ENCODE peak calls at places on chromosome 10, in ten cellular contexts. T, S, Q, V, C, L, K, Z, W and X are unnamed samples.

GRCh38 chr10:84084342-84084741 is 55.0 kb upstream of the GHITM start:
- DNase-seq in T (no peak), S (no peak), Q (no peak), V (no peak), C (no peak), L (no peak), K (no peak), Z (no peak), W (no peak), X (no peak)

GRCh38 chr10:17878896-17879295 is 69.7 kb downstream of the MRC1 start:
- DNase-seq in T (no peak), S (no peak), Q (no peak), V (no peak), C (no peak), L (no peak), K (no peak), Z (no peak), W (no peak), X (no peak)

GRCh38 chr10:61766927-61767326 is 104.2 kb downstream of the CABCOCO1 start:
- DNase-seq in T (no peak), S (no peak), Q (no peak), V (no peak), C (no peak), L (no peak), K (no peak), Z (no peak), W (no peak), X (no peak)

GRCh38 chr10:22420787-22421517 is 75.7 kb downstream of the SPAG6 start:
- DNase-seq in T (no peak), S (no peak), Q (no peak), V (no peak), C (no peak), L (no peak), K (no peak), Z (no peak), W (no peak), X (no peak)

GRCh38 chr10:17249820-17250219 is 21.8 kb downstream of the VIM start:
- DNase-seq in T (no peak), S (no peak), Q (no peak), V (no peak), C (no peak), L (no peak), K (no peak), Z (no peak), W (no peak), X (no peak)

GRCh38 chr10:77532068-77532467 is 105.5 kb downstream of the KCNMA1 start:
- DNase-seq in T (no peak), S (no peak), Q (no peak), V (no peak), C (peak), L (no peak), K (no peak), Z (no peak), W (no peak), X (no peak)

GRCh38 chr10:15558136-15558535 is 161.6 kb downstream of the ITGA8 start:
- DNase-seq in T (no peak), S (no peak), Q (no peak), V (no peak), C (no peak), L (no peak), K (no peak), Z (no peak), W (no peak), X (no peak)

GRCh38 chr10:123139521-123140163 is 3.9 kb downstream of the HMX3 start:
- DNase-seq in T (no peak), S (no peak), Q (peak), V (peak), C (no peak), L (peak), K (peak), Z (no peak), W (no peak), X (no peak)

GRCh38 chr10:7523656-7524055 is 112.8 kb upstream of the SFMBT2 start:
- DNase-seq in T (no peak), S (no peak), Q (no peak), V (no peak), C (no peak), L (no peak), K (no peak), Z (no peak), W (no peak), X (no peak)

GRCh38 chr10:49365275-49365674 is 30.6 kb downstream of the DRGX start:
- DNase-seq in T (no peak), S (no peak), Q (no peak), V (no peak), C (no peak), L (no peak), K (no peak), Z (peak), W (no peak), X (no peak)

GRCh38 chr10:48215148-48215982 is 59.1 kb downstream of the FRMPD2 start:
- DNase-seq in T (no peak), S (no peak), Q (peak), V (peak), C (peak), L (peak), K (peak), Z (no peak), W (no peak), X (peak)

GRCh38 chr10:77836299-77836820 is 90.2 kb downstream of the DLG5 start:
- DNase-seq in T (no peak), S (peak), Q (peak), V (peak), C (no peak), L (peak), K (no peak), Z (peak), W (no peak), X (peak)

GRCh38 chr10:120578123-120578522 is 121.1 kb downstream of the PLPP4 start:
- DNase-seq in T (no peak), S (no peak), Q (no peak), V (no peak), C (no peak), L (no peak), K (no peak), Z (no peak), W (no peak), X (no peak)

GRCh38 chr10:18214692-18215563 is 74.7 kb downstream of the CACNB2 start:
- DNase-seq in T (peak), S (no peak), Q (no peak), V (peak), C (peak), L (no peak), K (peak), Z (peak), W (peak), X (peak)

GRCh38 chr10:73408978-73409521 is 4.8 kb downstream of the ANXA7 start:
- DNase-seq in T (no peak), S (no peak), Q (no peak), V (no peak), C (no peak), L (no peak), K (no peak), Z (no peak), W (no peak), X (no peak)

GRCh38 chr10:43822509-43823236 is 174.0 kb upstream of the ZNF32 start:
- DNase-seq in T (peak), S (no peak), Q (no peak), V (no peak), C (no peak), L (no peak), K (no peak), Z (no peak), W (no peak), X (no peak)

GRCh38 chr10:24544776-24545175 is 178.9 kb downstream of the ARHGAP21 start:
- DNase-seq in T (no peak), S (no peak), Q (peak), V (no peak), C (no peak), L (no peak), K (no peak), Z (no peak), W (no peak), X (no peak)

GRCh38 chr10:34480345-34480744 is 334.8 kb downstream of the PARD3 start:
- DNase-seq in T (no peak), S (no peak), Q (no peak), V (peak), C (no peak), L (no peak), K (no peak), Z (no peak), W (no peak), X (no peak)

GRCh38 chr10:119750391-119751230 is 24.8 kb downstream of the INPP5F start:
- DNase-seq in T (peak), S (no peak), Q (peak), V (peak), C (peak), L (peak), K (peak), Z (peak), W (peak), X (peak)

GRCh38 chr10:34739915-34740314 is 75.2 kb downstream of the PARD3 start:
- DNase-seq in T (peak), S (no peak), Q (peak), V (peak), C (peak), L (no peak), K (no peak), Z (no peak), W (peak), X (peak)

GRCh38 chr10:33460461-33461294 is 126.2 kb upstream of the NRP1 start:
- DNase-seq in T (peak), S (no peak), Q (peak), V (no peak), C (no peak), L (no peak), K (no peak), Z (peak), W (peak), X (no peak)

GRCh38 chr10:71916827-71917226 is 47.4 kb upstream of the CHST3 start:
- DNase-seq in T (no peak), S (no peak), Q (no peak), V (no peak), C (no peak), L (no peak), K (no peak), Z (no peak), W (no peak), X (no peak)

GRCh38 chr10:114151486-114151885 is 22.5 kb downstream of the CCDC186 start:
- DNase-seq in T (no peak), S (no peak), Q (no peak), V (no peak), C (peak), L (no peak), K (peak), Z (no peak), W (no peak), X (no peak)

GRCh38 chr10:91683976-91684375 is 51.1 kb upstream of the PPP1R3C start:
- DNase-seq in T (no peak), S (no peak), Q (no peak), V (no peak), C (peak), L (no peak), K (peak), Z (no peak), W (no peak), X (no peak)

GRCh38 chr10:108465871-108466641 is 1301.5 kb upstream of the SORCS1 start:
- DNase-seq in T (no peak), S (peak), Q (peak), V (peak), C (no peak), L (peak), K (no peak), Z (peak), W (no peak), X (peak)

GRCh38 chr10:96133135-96133534 is 3.0 kb downstream of the ZNF518A start:
- DNase-seq in T (no peak), S (no peak), Q (no peak), V (no peak), C (peak), L (no peak), K (no peak), Z (no peak), W (no peak), X (no peak)

GRCh38 chr10:46539596-46540411 is 16.7 kb downstream of the GPRIN2 start:
- DNase-seq in T (peak), S (no peak), Q (peak), V (peak), C (no peak), L (peak), K (peak), Z (no peak), W (no peak), X (no peak)

GRCh38 chr10:120511165-120511564 is 54.1 kb downstream of the PLPP4 start:
- DNase-seq in T (no peak), S (no peak), Q (no peak), V (no peak), C (no peak), L (no peak), K (no peak), Z (no peak), W (no peak), X (no peak)

DNA sequence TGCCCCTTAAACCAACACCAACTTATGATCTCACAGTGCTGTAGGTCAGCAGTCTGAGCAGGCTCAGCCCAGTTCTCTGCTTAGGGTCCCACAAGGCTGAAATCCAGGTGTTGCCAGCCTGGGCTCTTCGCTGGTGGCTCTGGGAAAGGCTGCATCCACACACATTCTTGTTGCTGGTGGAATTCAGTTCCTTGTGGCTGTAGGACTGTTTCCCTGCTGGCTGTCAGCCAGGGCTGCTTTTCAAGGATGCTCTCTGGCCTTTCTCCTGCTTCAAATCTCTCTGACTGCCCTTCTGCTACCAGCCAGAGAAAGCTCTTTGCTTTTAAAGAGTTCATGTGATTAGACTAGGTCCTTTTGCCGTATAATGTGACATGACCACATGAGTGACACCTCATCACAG is 15.3 kb downstream of the POLL start:
- DNase-seq in T (no peak), S (no peak), Q (no peak), V (no peak), C (no peak), L (no peak), K (no peak), Z (no peak), W (no peak), X (no peak)
- TF ChIP-seq POLR2A in T (no peak), S (no peak), Q (no peak), V (no peak), C (no peak), L (no peak), K (no peak), Z (no peak), W (no peak), X (no peak)

GRCh38 chr10:13099144-13099665 is 758 bp upstream of the OPTN start:
- DNase-seq in T (peak), S (peak), Q (no peak), V (peak), C (peak), L (peak), K (peak), Z (peak), W (peak), X (peak)

GRCh38 chr10:13103554-13103953 is 3.6 kb downstream of the OPTN start:
- DNase-seq in T (no peak), S (no peak), Q (no peak), V (no peak), C (no peak), L (no peak), K (no peak), Z (no peak), W (no peak), X (no peak)

GRCh38 chr10:13102002-13102794 is 2.2 kb downstream of the OPTN start:
- DNase-seq in T (no peak), S (no peak), Q (no peak), V (no peak), C (no peak), L (peak), K (no peak), Z (no peak), W (no peak), X (peak)

GRCh38 chr10:13100349-13101294 is 659 bp downstream of the OPTN start:
- DNase-seq in T (peak), S (peak), Q (peak), V (peak), C (peak), L (peak), K (peak), Z (peak), W (peak), X (peak)

GRCh38 chr10:13099666-13100348 is at the start of gene OPTN:
- DNase-seq in T (peak), S (peak), Q (peak), V (peak), C (peak), L (peak), K (peak), Z (peak), W (peak), X (peak)
- TF ChIP-seq POLR2A in T (peak), S (peak), Q (no peak), V (peak), C (peak), L (peak), K (peak), Z (no peak), W (peak), X (peak)

DNA sequence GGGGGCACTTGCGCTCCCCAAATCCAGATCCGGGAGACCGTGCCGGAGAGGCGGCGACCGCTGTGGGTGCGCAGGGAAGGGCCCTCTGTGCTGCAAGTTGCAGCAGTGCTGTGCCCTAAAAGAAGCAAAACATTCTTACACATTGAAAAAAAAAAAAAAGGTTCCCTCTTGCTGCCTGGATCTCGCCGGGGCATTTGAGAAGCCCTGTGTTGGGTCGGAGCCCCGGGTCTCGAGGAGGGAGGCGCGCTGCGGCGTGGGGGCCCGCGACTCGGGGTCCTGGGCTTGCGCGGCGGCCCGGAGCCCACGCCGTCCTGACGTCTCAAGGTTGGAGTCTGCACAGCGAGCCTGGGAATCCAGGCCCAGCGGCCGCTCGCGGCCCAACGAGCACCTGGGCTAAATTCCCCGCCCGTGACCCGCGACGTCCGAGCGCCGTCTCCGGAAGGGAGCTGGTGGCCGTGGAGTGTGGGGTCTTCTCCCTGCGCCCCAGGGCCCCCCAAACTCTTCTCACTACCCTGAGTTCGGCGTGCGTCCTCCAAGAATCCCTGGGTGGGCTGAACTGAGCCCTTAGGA is 1.3 kb upstream of the CTBP2 start:
- DNase-seq in T (no peak), S (no peak), Q (peak), V (no peak), C (no peak), L (peak), K (no peak), Z (no peak), W (no peak), X (no peak)
- TF ChIP-seq POLR2A in T (no peak), S (no peak), Q (no peak), V (peak), C (peak), L (no peak), K (peak), Z (no peak), W (no peak), X (no peak)

GRCh38 chr10:70131560-70131937 is 1.1 kb downstream of the AIFM2 start:
- DNase-seq in T (no peak), S (no peak), Q (no peak), V (no peak), C (no peak), L (no peak), K (no peak), Z (no peak), W (no peak), X (no peak)

GRCh38 chr10:70130878-70131559 is 1.6 kb downstream of the AIFM2 start:
- DNase-seq in T (no peak), S (no peak), Q (no peak), V (no peak), C (no peak), L (no peak), K (no peak), Z (no peak), W (no peak), X (peak)

GRCh38 chr10:70135684-70136083 is 3.1 kb upstream of the AIFM2 start:
- DNase-seq in T (no peak), S (no peak), Q (peak), V (no peak), C (no peak), L (no peak), K (no peak), Z (no peak), W (no peak), X (no peak)

GRCh38 chr10:70135046-70135445 is 2.4 kb upstream of the AIFM2 start:
- DNase-seq in T (no peak), S (no peak), Q (peak), V (no peak), C (no peak), L (no peak), K (no peak), Z (no peak), W (no peak), X (peak)

DNA sequence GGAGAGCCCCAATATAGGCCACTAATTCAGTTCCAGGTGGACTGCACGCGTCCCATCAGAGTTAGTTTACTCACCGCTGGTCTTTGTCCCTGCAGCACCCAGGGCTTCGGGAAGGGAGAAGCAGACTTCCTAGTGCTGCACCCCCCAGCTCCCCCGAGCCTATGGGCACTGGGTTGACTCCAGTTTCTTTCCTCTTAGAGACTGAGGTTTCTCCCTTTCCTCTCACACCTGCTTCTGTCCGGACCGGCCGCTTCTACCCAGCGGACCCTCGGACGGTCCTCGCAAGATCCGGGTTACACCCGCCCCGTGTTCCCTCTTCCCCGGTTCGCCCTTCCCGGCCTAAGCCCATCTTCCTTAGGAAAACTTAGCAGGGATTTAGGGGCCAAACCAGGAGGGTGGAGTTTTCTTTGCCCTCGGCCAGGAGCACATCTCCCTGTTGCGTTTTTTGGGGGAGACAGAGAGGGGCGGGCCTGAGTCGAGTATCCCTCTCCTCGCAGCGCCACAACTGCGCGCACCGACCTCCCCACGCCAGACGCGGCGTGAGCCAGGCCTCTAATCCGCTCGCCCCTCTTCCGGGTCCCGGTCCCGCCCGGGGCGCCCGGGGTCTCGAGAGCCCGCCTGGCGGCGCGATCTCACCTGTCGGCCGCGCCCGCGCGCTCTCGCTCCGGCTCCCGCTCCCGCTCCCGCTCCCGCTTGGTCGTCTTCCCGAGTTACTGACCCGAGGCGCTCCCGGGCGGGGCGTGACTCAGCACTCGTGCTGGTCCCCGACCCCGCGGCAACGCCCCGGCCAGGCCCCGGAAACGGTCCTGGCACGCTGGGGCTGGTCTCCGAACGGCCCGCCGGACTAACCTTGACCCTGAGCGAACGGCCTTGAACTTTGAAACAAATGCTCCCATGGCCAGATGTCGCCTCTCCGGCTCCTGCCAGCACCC is at the start of gene AIFM2:
- DNase-seq in T (peak), S (peak), Q (peak), V (peak), C (peak), L (peak), K (peak), Z (peak), W (peak), X (peak)
- TF ChIP-seq POLR2A in T (no peak), S (peak), Q (no peak), V (peak), C (peak), L (peak), K (peak), Z (no peak), W (peak), X (peak)

DNA sequence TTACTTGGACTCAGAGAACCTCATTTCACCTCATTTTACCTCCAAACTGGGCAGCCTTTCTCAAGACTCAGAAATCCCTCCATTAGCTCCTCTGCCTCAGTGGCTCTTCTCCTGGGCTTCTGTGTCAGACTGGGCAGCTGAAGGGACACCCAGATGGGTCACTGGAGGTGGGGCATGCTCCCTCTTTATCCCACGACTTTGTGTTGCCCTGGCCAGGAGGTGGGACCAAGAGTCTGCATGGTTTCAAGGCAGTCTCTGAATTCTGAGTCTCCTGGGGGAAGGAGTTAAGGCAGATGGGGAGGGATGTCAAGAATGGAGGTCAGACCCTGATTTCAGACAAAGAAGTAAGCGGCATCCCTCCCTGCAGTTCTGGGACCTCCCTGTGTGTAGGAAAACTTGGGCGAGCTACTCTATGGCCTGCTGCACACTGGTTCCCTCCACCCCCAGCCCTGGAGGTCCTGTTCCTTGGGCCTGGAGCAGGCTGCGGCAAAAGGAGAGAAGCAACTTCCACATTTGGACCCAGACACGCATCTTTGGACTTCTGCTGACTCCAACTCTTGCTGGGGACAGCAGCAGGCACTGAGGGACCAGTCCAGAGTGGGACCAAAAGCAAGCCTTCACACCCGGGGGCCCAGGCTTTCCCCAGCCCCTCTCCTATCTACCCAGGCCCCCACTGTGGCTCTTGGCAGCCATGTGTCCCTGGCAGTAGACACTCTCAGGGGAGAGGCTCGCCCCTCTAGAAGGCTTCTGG is 10.8 kb downstream of the POLL start:
- DNase-seq in T (no peak), S (no peak), Q (no peak), V (no peak), C (no peak), L (no peak), K (no peak), Z (no peak), W (no peak), X (no peak)
- TF ChIP-seq POLR2A in T (no peak), S (no peak), Q (no peak), V (no peak), C (no peak), L (no peak), K (no peak), Z (no peak), W (no peak), X (no peak)